ENCODE peak calls at places on chromosomes 6 and 20, in ten cellular contexts. F, P, X, S, V, E, D, J, Z and H are unnamed samples.
A peak's percentile ranks its signal among the peaks of the same experiment; 100 is the strongest.

GRCh38 chr6:109166643-109167042 is 71.3 kb downstream of the CEP57L1 start:
- DNase-seq in F (no peak), Z (no peak), X (no peak), D (no peak), V (no peak), J (no peak), S (no peak), E (no peak), P (no peak), H (no peak)

GRCh38 chr6:69343856-69344255 is 453.0 kb downstream of the LMBRD1 start:
- DNase-seq in S (peak; percentile 30), J (no peak), E (no peak), X (no peak), F (no peak), Z (no peak), D (peak; percentile 44), V (no peak), P (no peak), H (no peak)

GRCh38 chr6:30171677-30172471 is 8.5 kb downstream of the TRIM15 start:
- DNase-seq in F (peak; percentile 81), P (no peak), V (no peak), X (peak; percentile 71), S (peak; percentile 52), E (no peak), J (peak; percentile 79), Z (no peak), D (peak; percentile 8), H (no peak)

GRCh38 chr20:56308036-56308435 is 50.7 kb upstream of the FAM210B start:
- DNase-seq in V (no peak), S (no peak), E (no peak), F (no peak), P (no peak), Z (no peak), X (no peak), D (no peak), J (no peak), H (no peak)

GRCh38 chr6:156731436-156731835 is 45.7 kb upstream of the ARID1B start:
- DNase-seq in E (no peak), V (no peak), J (peak; percentile 63), P (no peak), S (no peak), X (no peak), D (peak; percentile 74), Z (no peak), F (no peak), H (peak; percentile 24)

GRCh38 chr6:108847738-108848115 is 495 bp upstream of the ARMC2 start:
- DNase-seq in E (no peak), Z (no peak), X (no peak), V (no peak), S (no peak), F (no peak), J (no peak), P (no peak), D (no peak), H (no peak)

GRCh38 chr6:168248148-168248620 is 71.4 kb downstream of the DACT2 start:
- DNase-seq in X (no peak), J (no peak), D (no peak), F (no peak), Z (no peak), S (no peak), E (no peak), V (no peak), P (no peak), H (no peak)

GRCh38 chr6:115485400-115485799 is 575.3 kb downstream of the FRK start:
- DNase-seq in F (no peak), X (no peak), D (no peak), V (no peak), Z (no peak), P (no peak), E (no peak), S (no peak), J (no peak), H (no peak)

GRCh38 chr6:53734473-53735299 is 60.1 kb upstream of the LRRC1 start:
- DNase-seq in P (peak; percentile 21), F (no peak), X (peak; percentile 9), J (peak; percentile 64), V (no peak), D (peak; percentile 26), E (peak; percentile 36), S (peak; percentile 77), Z (no peak), H (peak; percentile 88)

GRCh38 chr6:170089937-170090335 is 200.9 kb downstream of the DLL1 start:
- DNase-seq in D (no peak), J (no peak), F (peak; percentile 56), Z (peak; percentile 37), S (no peak), E (peak; percentile 1), P (no peak), V (no peak), X (no peak), H (no peak)

GRCh38 chr20:53142225-53142624 is 170.1 kb downstream of the TSHZ2 start:
- DNase-seq in V (no peak), J (no peak), P (no peak), S (no peak), E (no peak), D (no peak), F (no peak), X (no peak), Z (no peak), H (peak; percentile 23)

GRCh38 chr6:144264270-144265060 is 20.7 kb upstream of the UTRN start:
- DNase-seq in J (peak; percentile 17), P (no peak), V (peak; percentile 25), F (no peak), X (no peak), S (peak; percentile 80), E (peak; percentile 66), D (peak; percentile 79), Z (no peak), H (peak; percentile 90)

GRCh38 chr6:6503186-6503585 is 85.3 kb upstream of the LY86 start:
- DNase-seq in D (no peak), V (no peak), X (no peak), E (peak; percentile 20), S (no peak), J (no peak), Z (no peak), F (no peak), P (no peak), H (no peak)

GRCh38 chr20:31838646-31839292 is 6.6 kb downstream of the FOXS1 start:
- DNase-seq in X (no peak), S (no peak), J (no peak), Z (no peak), P (no peak), V (no peak), E (no peak), F (no peak), D (no peak), H (no peak)
- TF ChIP-seq CTCF in X (no peak), S (no peak), J (no peak), Z (no peak), P (no peak), V (no peak), E (no peak), F (no peak), D (no peak), H (no peak)

DNA sequence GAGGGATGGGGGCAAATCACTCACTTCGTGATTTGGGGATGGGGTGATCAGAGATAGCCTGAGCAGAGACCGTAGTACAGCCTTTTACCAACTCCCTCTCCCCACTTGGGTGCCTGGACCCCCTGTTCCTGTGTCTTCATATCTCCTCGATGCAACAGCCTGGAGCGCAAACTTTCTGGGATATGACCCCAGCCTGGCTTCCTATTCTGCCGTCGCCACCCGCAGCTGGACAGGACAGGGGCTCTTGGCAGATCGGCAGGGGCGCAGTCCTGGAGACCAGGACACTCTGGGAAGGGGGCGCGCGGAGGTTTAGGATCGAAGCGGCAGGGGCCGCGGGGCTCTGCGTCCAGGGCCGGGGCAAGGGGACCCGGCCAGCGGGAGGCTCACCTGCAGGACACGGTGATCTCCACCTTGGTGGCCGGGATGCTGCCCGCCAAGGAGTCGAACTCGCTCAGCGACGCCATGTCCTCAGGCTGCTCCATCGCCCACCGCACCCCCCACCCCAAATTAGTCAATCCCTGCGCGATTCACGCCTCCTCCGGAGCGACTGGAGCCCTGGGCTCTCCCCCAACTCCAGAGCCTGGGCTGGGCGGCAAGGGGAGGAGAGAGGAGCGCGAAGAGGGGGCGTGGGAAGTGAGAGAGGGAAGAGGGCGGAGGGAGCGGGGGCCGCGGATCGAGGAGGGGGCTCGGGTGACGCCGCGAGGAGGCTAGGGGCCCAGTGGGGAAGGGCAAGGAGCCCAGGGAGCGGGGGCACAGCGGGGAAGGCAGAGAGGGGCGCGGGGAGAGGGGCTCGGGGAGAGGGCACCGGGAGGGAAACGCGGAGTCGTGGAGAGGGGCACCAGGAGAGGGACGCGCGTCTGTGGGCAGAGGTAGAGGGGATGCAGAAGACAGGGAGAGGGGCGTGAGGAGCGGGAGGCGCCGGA is at the start of gene CPNE5:
- DNase-seq in Z (no peak), V (no peak), D (no peak), X (peak; percentile 82), E (no peak), J (peak; percentile 74), S (peak; percentile 57), F (no peak), P (peak; percentile 56), H (no peak)
- H3K27ac ChIP-seq in Z (peak within 1 kb of the TSS; percentile 47), V (peak within 1 kb of the TSS; percentile 0), D (no peak within 1 kb of the TSS), X (no peak within 1 kb of the TSS), E (no peak within 1 kb of the TSS), J (no peak within 1 kb of the TSS), S (no peak within 1 kb of the TSS), F (no peak within 1 kb of the TSS), P (peak within 1 kb of the TSS; percentile 92), H (no peak within 1 kb of the TSS)

GRCh38 chr6:166512567-166512966 is 73.9 kb downstream of the RAMACL start:
- DNase-seq in D (no peak), X (no peak), P (no peak), F (no peak), E (no peak), V (no peak), S (no peak), J (no peak), Z (peak; percentile 49), H (no peak)

GRCh38 chr6:166516256-166516655 is 70.2 kb downstream of the RAMACL start:
- DNase-seq in V (no peak), D (peak; percentile 8), F (no peak), E (no peak), S (no peak), P (no peak), Z (no peak), X (no peak), J (peak; percentile 24), H (no peak)

GRCh38 chr6:166515072-166515810 is 71.2 kb downstream of the RAMACL start:
- DNase-seq in X (no peak), E (no peak), J (no peak), S (peak; percentile 44), D (peak; percentile 82), Z (peak; percentile 49), P (no peak), F (no peak), V (no peak), H (peak; percentile 96)

GRCh38 chr6:166511316-166511715 is 75.2 kb downstream of the RAMACL start:
- DNase-seq in Z (no peak), E (no peak), F (no peak), V (no peak), S (no peak), J (no peak), P (no peak), X (no peak), D (no peak), H (no peak)

GRCh38 chr6:166514196-166514595 is 72.3 kb downstream of the RAMACL start:
- DNase-seq in E (no peak), X (no peak), J (no peak), S (no peak), F (no peak), V (no peak), P (no peak), D (no peak), Z (peak; percentile 59), H (no peak)
- TF ChIP-seq CTCF in E (no peak), X (no peak), J (no peak), S (no peak), F (peak; percentile 35), V (no peak), P (peak; percentile 31), D (peak; percentile 17), Z (no peak), H (no peak)

GRCh38 chr20:46243707-46244628 is 64.3 kb downstream of the CDH22 start:
- DNase-seq in S (no peak), V (no peak), E (no peak), J (no peak), Z (no peak), X (no peak), F (no peak), D (no peak), P (no peak), H (peak; percentile 85)
- H3K27ac ChIP-seq in S (no peak overlapping the region), V (no peak overlapping the region), E (no peak overlapping the region), J (no peak overlapping the region), Z (no peak overlapping the region), X (no peak overlapping the region), F (no peak overlapping the region), D (no peak overlapping the region), P (no peak overlapping the region), H (peak overlapping the region; percentile 27)